ENCODE peak calls at places on chromosomes 11 and 22, in ten cellular contexts. G is sigmoid colon; A is AG09309; J is CD8-positive, alpha-beta T cell; L is glutamatergic neuron; E is MM.1S; F is GM20000; S is colonic mucosa; U is neural progenitor cell; V is uterus. I is an unnamed sample.
A peak's percentile ranks its signal among the peaks of the same experiment; 100 is the strongest.

GRCh38 chr22:27223317-27224177 is 566.2 kb downstream of the MIAT start:
- DNase-seq in G (no peak), A (peak; percentile 89), J (no peak), L (no peak), E (no peak), F (no peak), S (no peak), U (no peak), V (no peak), I (no peak)

GRCh38 chr22:22681221-22681739 is 36.9 kb downstream of the GGTLC2 start:
- DNase-seq in G (no peak), A (no peak), J (no peak), L (no peak), E (no peak), F (peak; percentile 15), S (no peak), U (no peak), V (no peak), I (no peak)

GRCh38 chr11:33132510-33132909 is 28.8 kb downstream of the CSTF3 start:
- DNase-seq in G (no peak), A (no peak), J (no peak), L (no peak), E (no peak), F (no peak), S (no peak), U (no peak), V (no peak), I (no peak)

GRCh38 chr11:76102772-76103171 is 103.5 kb downstream of the WNT11 start:
- DNase-seq in G (no peak), A (no peak), J (no peak), L (no peak), E (no peak), F (no peak), S (peak; percentile 33), U (no peak), V (no peak), I (no peak)

GRCh38 chr22:47171441-47172221 is 409.2 kb downstream of the TBC1D22A start:
- DNase-seq in G (peak; percentile 56), A (no peak), J (no peak), L (no peak), E (no peak), F (no peak), S (no peak), U (no peak), V (no peak), I (no peak)

GRCh38 chr11:123519055-123519796 is 89.2 kb downstream of the GRAMD1B start:
- DNase-seq in G (no peak), A (no peak), J (no peak), L (no peak), E (no peak), F (no peak), S (no peak), U (no peak), V (no peak), I (peak; percentile 27)

GRCh38 chr11:45930031-45930794 is 7.8 kb downstream of the LARGE2 start:
- DNase-seq in G (peak; percentile 63), A (no peak), J (peak; percentile 15), L (no peak), E (peak; percentile 83), F (peak; percentile 90), S (peak; percentile 74), U (no peak), V (no peak), I (no peak)

GRCh38 chr11:32188785-32189184 is 97.9 kb downstream of the RCN1 start:
- DNase-seq in G (no peak), A (no peak), J (no peak), L (no peak), E (no peak), F (no peak), S (no peak), U (no peak), V (no peak), I (no peak)

GRCh38 chr22:47400701-47401591 is 638.5 kb downstream of the TBC1D22A start:
- DNase-seq in G (no peak), A (no peak), J (no peak), L (no peak), E (no peak), F (no peak), S (no peak), U (no peak), V (no peak), I (no peak)

GRCh38 chr11:789951-790350 is at the start of gene CEND1:
- DNase-seq in G (no peak), A (no peak), J (no peak), L (peak; percentile 86), E (peak; percentile 61), F (peak; percentile 87), S (no peak), U (peak; percentile 79), V (no peak), I (peak; percentile 65)

GRCh38 chr11:10450451-10451398 is 4.3 kb upstream of the AMPD3 start:
- DNase-seq in G (no peak), A (no peak), J (peak; percentile 39), L (peak; percentile 50), E (peak; percentile 13), F (peak; percentile 71), S (peak; percentile 80), U (peak; percentile 72), V (no peak), I (peak; percentile 65)

GRCh38 chr22:21590809-21591641 is 23.5 kb downstream of the UBE2L3 start:
- DNase-seq in G (no peak), A (no peak), J (no peak), L (no peak), E (no peak), F (no peak), S (no peak), U (no peak), V (no peak), I (no peak)

GRCh38 chr22:21591695-21592094 is 24.2 kb downstream of the UBE2L3 start:
- DNase-seq in G (no peak), A (no peak), J (no peak), L (no peak), E (no peak), F (no peak), S (no peak), U (no peak), V (no peak), I (no peak)

GRCh38 chr22:21585389-21585788 is 17.9 kb downstream of the UBE2L3 start:
- DNase-seq in G (no peak), A (no peak), J (no peak), L (no peak), E (no peak), F (no peak), S (no peak), U (no peak), V (no peak), I (no peak)

GRCh38 chr22:21589415-21589814 is 21.9 kb downstream of the UBE2L3 start:
- DNase-seq in G (no peak), A (no peak), J (no peak), L (no peak), E (no peak), F (no peak), S (no peak), U (no peak), V (no peak), I (no peak)

GRCh38 chr22:21587803-21588611 is 20.5 kb downstream of the UBE2L3 start:
- DNase-seq in G (no peak), A (no peak), J (no peak), L (no peak), E (peak; percentile 77), F (peak; percentile 82), S (no peak), U (no peak), V (no peak), I (no peak)
- TF ChIP-seq CTCF in G (no peak), A (no peak), J (no peak), L (no peak), E (no peak), F (no peak), S (no peak), U (no peak), V (no peak), I (no peak)

DNA sequence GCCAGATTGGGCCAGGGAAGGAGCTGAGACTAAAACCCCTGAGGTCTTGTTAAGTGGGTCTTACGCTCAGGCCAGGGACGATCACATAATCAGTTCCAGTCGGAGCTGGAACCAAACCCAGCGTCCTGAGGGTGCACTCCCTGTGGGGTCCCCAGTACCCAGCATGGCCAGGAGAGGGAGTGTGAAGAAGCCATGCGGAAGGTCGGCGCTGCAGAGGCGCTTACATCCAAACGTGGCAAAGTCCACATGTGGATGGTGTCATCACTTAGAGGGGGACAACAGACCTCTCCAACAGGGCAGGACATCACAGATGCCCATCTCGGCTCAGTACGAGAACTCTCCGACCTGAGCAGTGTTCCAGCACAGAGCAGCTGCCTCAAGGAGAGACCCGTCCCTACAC is 8.3 kb downstream of the ATP5MGL start:
- DNase-seq in G (no peak), A (no peak), J (no peak), L (peak; percentile 58), E (no peak), F (no peak), S (no peak), U (peak; percentile 52), V (no peak), I (no peak)
- TF ChIP-seq CTCF in G (no peak), A (peak; percentile 39), J (no peak), L (peak; percentile 60), E (peak; percentile 15), F (no peak), S (no peak), U (peak; percentile 38), V (no peak), I (peak; percentile 24)

GRCh38 chr22:30649430-30650007 is 13.9 kb downstream of the SLC35E4 start:
- DNase-seq in G (no peak), A (no peak), J (peak; percentile 52), L (no peak), E (no peak), F (peak; percentile 87), S (peak; percentile 85), U (no peak), V (peak; percentile 50), I (no peak)
- TF ChIP-seq CTCF in G (no peak), A (no peak), J (no peak), L (no peak), E (no peak), F (no peak), S (no peak), U (no peak), V (no peak), I (no peak)

GRCh38 chr22:40520562-40520961 is 116.0 kb downstream of the MRTFA start:
- DNase-seq in G (no peak), A (no peak), J (no peak), L (no peak), E (no peak), F (no peak), S (no peak), U (no peak), V (no peak), I (no peak)

GRCh38 chr22:40525250-40525884 is 111.2 kb downstream of the MRTFA start:
- DNase-seq in G (no peak), A (no peak), J (peak; percentile 65), L (peak; percentile 66), E (peak; percentile 49), F (no peak), S (peak; percentile 60), U (peak; percentile 41), V (no peak), I (peak; percentile 51)

GRCh38 chr22:40521046-40521445 is 115.5 kb downstream of the MRTFA start:
- DNase-seq in G (no peak), A (no peak), J (no peak), L (no peak), E (no peak), F (no peak), S (no peak), U (no peak), V (no peak), I (no peak)

GRCh38 chr22:40526960-40527359 is 109.6 kb downstream of the MRTFA start:
- DNase-seq in G (no peak), A (no peak), J (no peak), L (no peak), E (no peak), F (no peak), S (no peak), U (no peak), V (no peak), I (no peak)

GRCh38 chr22:40524392-40525249 is 111.9 kb downstream of the MRTFA start:
- DNase-seq in G (no peak), A (no peak), J (no peak), L (no peak), E (no peak), F (no peak), S (no peak), U (no peak), V (no peak), I (no peak)
- TF ChIP-seq CTCF in G (peak; percentile 16), A (peak; percentile 47), J (no peak), L (no peak), E (no peak), F (no peak), S (no peak), U (peak; percentile 14), V (peak; percentile 13), I (no peak)

I was measured in nephron progenitor cell.